ENCODE peak calls at places on chromosomes 6 and 20, in eight cellular contexts. C is caudate nucleus; W is adrenal gland; V is Peyer's patch; B is iPS DF 6.9; A is effector memory CD4-positive, alpha-beta T cell; E is mesendoderm; I is RWPE1. Z is an unnamed sample.

GRCh38 chr6:53280207-53280606 is 68.5 kb downstream of the ELOVL5 start:
- DNase-seq in C (no peak), W (no peak), V (no peak), B (no peak), A (no peak), E (no peak), I (no peak), Z (no peak)

GRCh38 chr20:60100780-60101179 is 142.6 kb downstream of the CDH26 start:
- DNase-seq in C (no peak), W (no peak), V (no peak), B (no peak), A (no peak), E (no peak), I (no peak), Z (no peak)

GRCh38 chr6:81246200-81246599 is 506.3 kb downstream of the TENT5A start:
- DNase-seq in C (no peak), W (no peak), V (no peak), B (no peak), A (no peak), E (no peak), I (no peak), Z (no peak)

GRCh38 chr6:35170166-35170565 is 29.0 kb upstream of the TCP11 start:
- DNase-seq in C (no peak), W (no peak), V (no peak), B (no peak), A (no peak), E (no peak), I (no peak), Z (no peak)

GRCh38 chr6:157741889-157742615 is 81.0 kb upstream of the SNX9 start:
- DNase-seq in C (no peak), W (no peak), V (no peak), B (no peak), A (no peak), E (peak), I (no peak), Z (no peak)

GRCh38 chr6:43702522-43703440 is 15.2 kb upstream of the MRPS18A start:
- DNase-seq in C (no peak), W (peak), V (peak), B (peak), A (no peak), E (peak), I (peak), Z (no peak)

GRCh38 chr6:150410906-150411305 is 42.1 kb downstream of the IYD start:
- DNase-seq in C (no peak), W (no peak), V (no peak), B (no peak), A (no peak), E (no peak), I (no peak), Z (no peak)

GRCh38 chr20:35326021-35326731 is 34.0 kb upstream of the FAM83C start:
- DNase-seq in C (no peak), W (peak), V (no peak), B (no peak), A (no peak), E (no peak), I (no peak), Z (no peak)

GRCh38 chr6:170146640-170147039 is 144.2 kb downstream of the DLL1 start:
- DNase-seq in C (no peak), W (no peak), V (no peak), B (no peak), A (no peak), E (no peak), I (no peak), Z (no peak)

GRCh38 chr6:139931746-139932145 is 557.3 kb upstream of the CITED2 start:
- DNase-seq in C (no peak), W (no peak), V (no peak), B (no peak), A (no peak), E (no peak), I (no peak), Z (no peak)

GRCh38 chr20:1377341-1377871 is 15.4 kb downstream of the FKBP1A start:
- DNase-seq in C (no peak), W (no peak), V (no peak), B (no peak), A (no peak), E (no peak), I (no peak), Z (no peak)

GRCh38 chr6:149056777-149057463 is 260.6 kb upstream of the TAB2 start:
- DNase-seq in C (no peak), W (no peak), V (no peak), B (no peak), A (no peak), E (no peak), I (no peak), Z (no peak)

GRCh38 chr20:59932616-59933295 is 681 bp downstream of the SYCP2 start:
- DNase-seq in C (no peak), W (peak), V (no peak), B (no peak), A (no peak), E (no peak), I (no peak), Z (no peak)

GRCh38 chr6:98985391-98985790 is 37.6 kb upstream of the FBXL4 start:
- DNase-seq in C (no peak), W (no peak), V (no peak), B (no peak), A (no peak), E (no peak), I (no peak), Z (no peak)

GRCh38 chr6:22444335-22444734 is 125.0 kb upstream of the HDGFL1 start:
- DNase-seq in C (no peak), W (no peak), V (no peak), B (no peak), A (no peak), E (no peak), I (no peak), Z (no peak)

DNA sequence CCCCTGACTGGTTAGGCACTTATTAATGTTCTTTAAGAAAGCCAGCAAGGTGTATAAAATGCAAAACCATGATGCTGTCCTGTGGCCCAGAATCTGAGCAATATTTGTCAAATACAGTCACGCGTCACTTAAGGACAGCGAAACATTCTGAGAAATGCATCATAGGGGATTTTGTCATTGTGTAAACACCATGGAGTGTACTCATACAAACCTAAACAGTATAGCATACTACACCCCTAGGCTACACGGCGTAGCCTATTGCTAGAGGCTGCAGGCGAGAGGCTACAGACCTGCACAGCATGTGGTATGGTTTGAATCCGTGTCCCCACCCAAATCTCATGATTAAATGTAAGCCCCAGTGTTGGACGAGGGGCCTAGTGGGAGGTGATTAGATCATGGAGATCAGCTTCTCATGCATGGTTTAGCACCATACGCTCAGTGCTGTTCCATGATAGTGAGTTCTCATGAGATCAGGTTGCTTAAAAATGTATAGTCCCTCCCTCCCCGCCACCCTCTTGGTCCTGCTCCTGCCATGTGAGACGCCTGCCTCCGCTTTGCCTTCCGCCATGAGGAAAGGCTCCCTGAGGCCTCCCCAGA is 234.0 kb downstream of the NRN1 start:
- DNase-seq in C (no peak), W (no peak), V (no peak), B (no peak), A (no peak), E (no peak), I (no peak), Z (no peak)
- H3K27ac ChIP-seq in C (no peak), W (no peak), V (no peak), B (no peak), A (no peak), E (no peak), I (no peak), Z (no peak)

DNA sequence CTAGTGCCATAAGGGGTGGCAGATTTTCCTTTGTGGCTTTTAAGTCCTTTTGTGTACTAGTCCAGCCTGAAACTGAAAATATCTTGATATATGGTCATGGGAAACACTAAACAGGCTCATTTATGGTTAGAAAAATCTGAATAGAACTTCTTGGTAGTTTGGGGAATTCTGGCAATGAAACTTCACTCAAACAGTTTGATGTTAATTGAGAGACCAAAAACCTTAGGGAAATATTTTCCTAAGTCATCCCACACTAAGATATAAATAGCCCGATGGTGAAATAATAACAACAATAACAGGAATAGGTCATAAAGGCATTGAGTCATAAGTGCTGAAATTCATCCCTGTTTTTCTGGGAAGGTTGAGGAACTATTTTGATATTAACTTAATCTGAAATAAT is 146.2 kb upstream of the SMLR1 start:
- DNase-seq in C (no peak), W (no peak), V (no peak), B (no peak), A (no peak), E (no peak), I (peak), Z (no peak)
- H3K27ac ChIP-seq in C (no peak), W (peak), V (no peak), B (no peak), A (no peak), E (no peak), I (no peak), Z (no peak)

GRCh38 chr20:62916703-62917476 is 9.4 kb downstream of the DIDO1 start:
- DNase-seq in C (no peak), W (no peak), V (no peak), B (no peak), A (no peak), E (no peak), I (no peak), Z (no peak)
- H3K27ac ChIP-seq in C (no peak), W (no peak), V (no peak), B (no peak), A (no peak), E (no peak), I (peak), Z (no peak)

GRCh38 chr20:47063407-47063806 is 168.8 kb downstream of the EYA2 start:
- DNase-seq in C (no peak), W (no peak), V (no peak), B (no peak), A (no peak), E (no peak), I (no peak), Z (no peak)
- H3K27ac ChIP-seq in C (no peak), W (no peak), V (no peak), B (no peak), A (no peak), E (no peak), I (no peak), Z (no peak)

GRCh38 chr6:88491266-88491665 is 325.1 kb upstream of the CNR1 start:
- DNase-seq in C (no peak), W (no peak), V (no peak), B (no peak), A (no peak), E (no peak), I (no peak), Z (no peak)
- H3K27ac ChIP-seq in C (no peak), W (no peak), V (no peak), B (no peak), A (no peak), E (no peak), I (no peak), Z (no peak)

DNA sequence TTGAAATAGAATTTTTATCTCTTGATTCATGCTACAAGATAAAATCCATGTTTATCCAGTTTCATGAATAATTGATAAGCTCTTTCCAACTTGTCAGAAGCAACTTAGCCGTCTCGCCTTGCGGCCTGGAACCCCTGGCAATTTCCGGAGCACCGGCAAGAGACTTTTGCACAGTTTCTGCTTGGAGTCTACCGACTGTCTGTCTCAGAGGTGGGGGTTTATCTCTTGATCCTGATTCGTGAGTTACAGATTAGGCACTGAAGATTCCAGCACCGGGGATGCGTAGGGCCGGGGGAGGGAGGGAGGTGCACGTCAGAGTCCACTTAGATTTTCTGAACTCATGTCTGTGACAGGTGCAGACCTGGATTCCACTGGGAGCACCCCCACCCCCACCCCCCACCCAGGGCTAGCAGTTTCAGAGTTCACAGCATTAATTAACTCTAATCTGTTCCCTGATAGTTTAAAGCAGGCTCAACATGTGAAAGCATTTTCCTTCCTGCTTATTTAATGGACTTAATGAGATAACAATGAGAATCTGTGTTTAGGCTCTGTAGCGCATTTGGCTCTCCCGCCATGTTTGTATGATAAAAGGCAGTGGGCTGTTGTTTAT is 8.0 kb upstream of the APCDD1L start:
- DNase-seq in C (no peak), W (no peak), V (no peak), B (no peak), A (no peak), E (peak), I (no peak), Z (no peak)
- H3K27ac ChIP-seq in C (no peak), W (no peak), V (no peak), B (no peak), A (no peak), E (no peak), I (no peak), Z (no peak)

GRCh38 chr6:11645016-11645415 is 107.5 kb downstream of the TMEM170B start:
- DNase-seq in C (no peak), W (no peak), V (no peak), B (no peak), A (no peak), E (no peak), I (no peak), Z (no peak)
- H3K27ac ChIP-seq in C (no peak), W (no peak), V (no peak), B (no peak), A (no peak), E (no peak), I (no peak), Z (no peak)

Z was measured in substantia nigra.